ENCODE peak calls at places on chromosome 20, in five cellular contexts. One of them, this sample, is unnamed.

GRCh38 chr20:17648306-17648646 is 33.8 kb downstream of the RRBP1 start:
- DNase-seq in H54: no peak
- DNase-seq in NB4: peak; percentile 90
- DNase-seq in HCT116: no peak
- DNase-seq in spleen: peak; percentile 88
- DNase-seq in this sample: no peak

GRCh38 chr20:46400253-46400652 is 6.2 kb downstream of the ELMO2 start:
- DNase-seq in H54: no peak
- DNase-seq in NB4: peak; percentile 89
- DNase-seq in HCT116: no peak
- DNase-seq in spleen: no peak
- DNase-seq in this sample: peak; percentile 24

GRCh38 chr20:20498081-20498861 is 130.4 kb downstream of the INSM1 start:
- DNase-seq in H54: no peak
- DNase-seq in NB4: no peak
- DNase-seq in HCT116: no peak
- DNase-seq in spleen: no peak
- DNase-seq in this sample: no peak

GRCh38 chr20:35146299-35146921 is 726 bp downstream of the EDEM2 start:
- DNase-seq in H54: peak; percentile 44
- DNase-seq in NB4: peak; percentile 51
- DNase-seq in HCT116: no peak
- DNase-seq in spleen: peak; percentile 86
- DNase-seq in this sample: no peak

GRCh38 chr20:37677969-37678610 is 15.7 kb upstream of the CTNNBL1 start:
- DNase-seq in H54: no peak
- DNase-seq in NB4: no peak
- DNase-seq in HCT116: no peak
- DNase-seq in spleen: no peak
- DNase-seq in this sample: no peak

GRCh38 chr20:33017542-33017941 is 10.0 kb downstream of the BPIFB2 start:
- DNase-seq in H54: no peak
- DNase-seq in NB4: no peak
- DNase-seq in HCT116: no peak
- DNase-seq in spleen: peak; percentile 61
- DNase-seq in this sample: no peak

GRCh38 chr20:62501801-62502495 is 26.2 kb upstream of the GATA5 start:
- DNase-seq in H54: peak; percentile 62
- DNase-seq in NB4: peak; percentile 72
- DNase-seq in HCT116: no peak
- DNase-seq in spleen: no peak
- DNase-seq in this sample: no peak

GRCh38 chr20:37161830-37162549 is 17.1 kb upstream of the RPN2 start:
- DNase-seq in H54: no peak
- DNase-seq in NB4: no peak
- DNase-seq in HCT116: no peak
- DNase-seq in spleen: no peak
- DNase-seq in this sample: no peak

GRCh38 chr20:43459022-43459942 is 1.6 kb downstream of the SRSF6 start:
- DNase-seq in H54: no peak
- DNase-seq in NB4: peak; percentile 39
- DNase-seq in HCT116: no peak
- DNase-seq in spleen: no peak
- DNase-seq in this sample: no peak
- TF ChIP-seq POLR2A in H54: no peak
- TF ChIP-seq POLR2A in NB4: no peak
- TF ChIP-seq POLR2A in HCT116: no peak
- TF ChIP-seq POLR2A in spleen: no peak
- TF ChIP-seq POLR2A in this sample: no peak

DNA sequence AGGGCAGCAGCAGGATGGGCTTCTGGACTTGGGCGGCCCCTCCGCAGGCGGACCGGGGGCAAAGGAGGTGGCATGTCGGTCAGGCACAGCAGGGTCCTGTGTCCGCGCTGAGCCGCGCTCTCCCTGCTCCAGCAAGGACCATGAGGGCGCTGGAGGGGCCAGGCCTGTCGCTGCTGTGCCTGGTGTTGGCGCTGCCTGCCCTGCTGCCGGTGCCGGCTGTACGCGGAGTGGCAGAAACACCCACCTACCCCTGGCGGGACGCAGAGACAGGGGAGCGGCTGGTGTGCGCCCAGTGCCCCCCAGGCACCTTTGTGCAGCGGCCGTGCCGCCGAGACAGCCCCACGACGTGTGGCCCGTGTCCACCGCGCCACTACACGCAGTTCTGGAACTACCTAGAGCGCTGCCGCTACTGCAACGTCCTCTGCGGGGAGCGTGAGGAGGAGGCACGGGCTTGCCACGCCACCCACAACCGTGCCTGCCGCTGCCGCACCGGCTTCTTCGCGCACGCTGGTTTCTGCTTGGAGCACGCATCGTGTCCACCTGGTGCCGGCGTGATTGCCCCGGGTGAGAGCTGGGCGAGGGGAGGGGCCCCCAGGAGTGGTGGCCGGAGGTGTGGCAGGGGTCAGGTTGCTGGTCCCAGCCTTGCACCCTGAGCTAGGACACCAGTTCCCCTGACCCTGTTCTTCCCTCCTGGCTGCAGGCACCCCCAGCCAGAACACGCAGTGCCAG is at the start of gene TNFRSF6B:
- DNase-seq in H54: no peak
- DNase-seq in NB4: no peak
- DNase-seq in HCT116: no peak
- DNase-seq in spleen: peak; percentile 81
- DNase-seq in this sample: no peak
- TF ChIP-seq POLR2A in H54: no peak
- TF ChIP-seq POLR2A in NB4: peak; percentile 9
- TF ChIP-seq POLR2A in HCT116: peak; percentile 28
- TF ChIP-seq POLR2A in spleen: no peak
- TF ChIP-seq POLR2A in this sample: no peak

GRCh38 chr20:50580016-50580747 is 70.0 kb downstream of the PTPN1 start:
- DNase-seq in H54: peak; percentile 64
- DNase-seq in NB4: peak; percentile 64
- DNase-seq in HCT116: peak; percentile 42
- DNase-seq in spleen: peak; percentile 85
- DNase-seq in this sample: peak; percentile 77
- TF ChIP-seq POLR2A in H54: no peak
- TF ChIP-seq POLR2A in NB4: no peak
- TF ChIP-seq POLR2A in HCT116: no peak
- TF ChIP-seq POLR2A in spleen: no peak
- TF ChIP-seq POLR2A in this sample: no peak

DNA sequence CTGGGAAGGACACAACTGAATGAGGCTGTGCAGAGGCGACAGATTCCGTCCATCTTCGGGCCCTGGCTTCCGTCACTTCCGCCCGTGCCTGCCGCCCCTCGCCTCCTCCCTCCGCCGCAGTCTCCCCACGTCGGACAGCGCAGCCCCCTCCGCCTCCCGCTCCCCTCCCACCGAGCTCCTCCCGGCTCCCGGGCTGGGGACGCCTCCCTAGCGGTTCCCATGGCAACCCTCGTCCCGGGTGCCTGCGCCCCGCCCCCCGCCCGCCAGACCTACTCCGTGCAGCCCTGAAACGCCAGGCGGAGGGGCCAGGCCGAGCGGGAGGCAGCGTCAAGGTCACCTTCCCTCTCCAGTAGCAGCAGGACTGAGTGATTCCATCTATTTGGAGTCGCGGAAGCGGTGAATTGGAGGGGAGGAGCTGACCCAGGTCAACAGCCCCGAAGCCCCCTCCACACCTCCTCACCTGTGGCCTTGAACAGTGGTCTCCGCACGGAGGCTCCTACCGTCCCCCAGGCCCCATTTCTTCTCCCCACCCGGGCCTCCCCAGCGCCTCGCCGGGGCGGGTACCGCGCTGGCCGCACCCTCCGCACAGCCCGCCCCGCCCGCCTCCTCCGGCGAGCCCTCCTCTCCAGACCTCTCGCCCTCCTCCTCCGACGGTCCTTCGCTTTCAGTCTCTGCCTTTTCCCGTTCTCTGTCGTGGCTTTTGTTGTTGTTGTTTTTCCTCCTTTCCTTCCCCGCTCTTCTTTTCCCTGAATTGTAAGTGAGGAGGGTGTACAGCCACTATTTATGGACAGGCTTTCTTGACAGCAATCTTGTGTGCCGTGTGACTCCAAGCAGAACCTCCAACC is 951 bp downstream of the NRSN2 start:
- DNase-seq in H54: peak; percentile 96
- DNase-seq in NB4: peak; percentile 98
- DNase-seq in HCT116: no peak
- DNase-seq in spleen: peak; percentile 91
- DNase-seq in this sample: peak; percentile 72
- TF ChIP-seq POLR2A in H54: peak; percentile 70
- TF ChIP-seq POLR2A in NB4: peak; percentile 63
- TF ChIP-seq POLR2A in HCT116: peak; percentile 70
- TF ChIP-seq POLR2A in spleen: no peak
- TF ChIP-seq POLR2A in this sample: no peak

GRCh38 chr20:25397827-25398226 is 7.2 kb upstream of the ABHD12 start:
- DNase-seq in H54: no peak
- DNase-seq in NB4: no peak
- DNase-seq in HCT116: no peak
- DNase-seq in spleen: no peak
- DNase-seq in this sample: no peak

GRCh38 chr20:25399038-25399430 is 8.4 kb upstream of the ABHD12 start:
- DNase-seq in H54: peak; percentile 34
- DNase-seq in NB4: peak; percentile 75
- DNase-seq in HCT116: peak; percentile 68
- DNase-seq in spleen: no peak
- DNase-seq in this sample: peak; percentile 26

GRCh38 chr20:25398363-25399037 is 7.9 kb upstream of the ABHD12 start:
- DNase-seq in H54: no peak
- DNase-seq in NB4: no peak
- DNase-seq in HCT116: no peak
- DNase-seq in spleen: no peak
- DNase-seq in this sample: no peak

GRCh38 chr20:25394996-25395395 is 4.4 kb upstream of the ABHD12 start:
- DNase-seq in H54: no peak
- DNase-seq in NB4: no peak
- DNase-seq in HCT116: no peak
- DNase-seq in spleen: no peak
- DNase-seq in this sample: no peak

DNA sequence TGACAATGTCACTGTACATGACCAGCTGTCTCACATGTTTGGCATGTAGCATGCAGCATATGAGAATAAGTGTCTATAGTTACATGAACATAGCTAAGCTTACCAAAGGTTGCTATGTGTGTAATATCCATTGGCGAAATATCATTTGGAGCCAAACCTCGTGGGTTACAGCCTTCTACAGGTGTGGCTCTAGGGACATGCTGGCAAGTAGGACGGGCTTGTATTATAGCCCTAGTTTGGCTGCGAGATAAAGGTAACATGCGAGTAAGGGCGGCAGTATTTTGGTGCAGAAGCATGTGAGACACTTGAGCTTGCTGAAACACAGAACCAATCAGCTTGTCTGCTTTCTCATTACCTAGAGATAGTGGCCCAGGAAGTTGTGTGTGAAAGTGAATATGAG is 6.4 kb upstream of the ABHD12 start:
- DNase-seq in H54: no peak
- DNase-seq in NB4: no peak
- DNase-seq in HCT116: no peak
- DNase-seq in spleen: no peak
- DNase-seq in this sample: no peak
- TF ChIP-seq POLR2A in H54: no peak
- TF ChIP-seq POLR2A in NB4: no peak
- TF ChIP-seq POLR2A in HCT116: no peak
- TF ChIP-seq POLR2A in spleen: no peak
- TF ChIP-seq POLR2A in this sample: no peak

GRCh38 chr20:45346291-45346718 is 1.9 kb downstream of the SDC4 start:
- DNase-seq in H54: no peak
- DNase-seq in NB4: peak; percentile 33
- DNase-seq in HCT116: no peak
- DNase-seq in spleen: no peak
- DNase-seq in this sample: peak; percentile 89

GRCh38 chr20:45346851-45347250 is 1.4 kb downstream of the SDC4 start:
- DNase-seq in H54: no peak
- DNase-seq in NB4: no peak
- DNase-seq in HCT116: no peak
- DNase-seq in spleen: no peak
- DNase-seq in this sample: no peak

GRCh38 chr20:45350217-45350616 is 2.0 kb upstream of the SDC4 start:
- DNase-seq in H54: no peak
- DNase-seq in NB4: no peak
- DNase-seq in HCT116: no peak
- DNase-seq in spleen: no peak
- DNase-seq in this sample: no peak

GRCh38 chr20:45347297-45347935 is 808 bp downstream of the SDC4 start:
- DNase-seq in H54: no peak
- DNase-seq in NB4: no peak
- DNase-seq in HCT116: no peak
- DNase-seq in spleen: no peak
- DNase-seq in this sample: no peak

DNA sequence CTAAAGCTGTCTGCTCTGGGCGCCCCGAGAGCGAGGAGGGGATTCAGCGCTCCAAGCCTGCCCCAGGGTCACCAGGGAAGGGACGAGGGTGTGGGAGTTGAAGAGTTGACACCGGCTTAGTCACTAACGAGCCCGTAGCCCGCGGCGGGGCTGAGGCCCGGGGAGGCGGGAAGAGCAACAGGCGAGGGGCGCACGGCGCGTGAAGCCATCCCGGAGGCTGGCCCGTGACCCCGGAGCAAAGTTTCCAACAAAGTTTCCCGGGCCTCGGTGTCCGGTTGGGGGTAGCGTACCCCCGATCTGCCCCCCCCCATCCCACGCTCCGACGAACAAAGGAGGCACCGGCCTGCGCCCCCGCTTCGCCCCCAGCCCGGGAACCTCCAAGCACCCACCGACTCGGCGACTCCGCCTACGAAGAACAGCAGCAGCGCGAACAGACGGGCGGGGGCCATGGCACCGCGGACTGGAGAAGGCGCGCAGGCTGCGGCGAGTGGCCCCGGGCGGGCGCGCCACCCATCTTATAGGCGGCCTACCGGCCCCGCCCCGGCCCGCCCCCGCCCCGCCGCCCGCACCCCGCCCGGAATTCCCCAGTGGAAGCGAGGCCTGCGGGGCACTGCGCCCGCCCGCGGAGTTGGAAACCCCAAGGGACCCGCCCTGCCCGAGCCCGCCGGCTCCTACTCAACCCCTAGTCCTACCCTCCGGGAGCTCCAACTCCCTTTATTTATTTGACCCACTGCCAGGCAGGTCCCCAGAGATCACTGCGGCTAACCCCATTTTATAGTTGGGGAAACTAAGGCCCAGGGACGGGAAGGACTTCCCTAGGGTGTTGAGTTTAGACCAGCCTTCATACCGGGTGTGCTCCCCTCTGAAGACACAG is at the start of gene SDC4:
- DNase-seq in H54: peak; percentile 61
- DNase-seq in NB4: peak; percentile 76
- DNase-seq in HCT116: no peak
- DNase-seq in spleen: peak; percentile 83
- DNase-seq in this sample: peak; percentile 86
- TF ChIP-seq POLR2A in H54: peak; percentile 100
- TF ChIP-seq POLR2A in NB4: peak; percentile 65
- TF ChIP-seq POLR2A in HCT116: peak; percentile 90
- TF ChIP-seq POLR2A in spleen: no peak
- TF ChIP-seq POLR2A in this sample: peak; percentile 99

GRCh38 chr20:56468317-56469076 is at the start of gene RTF2:
- DNase-seq in H54: peak; percentile 84
- DNase-seq in NB4: peak; percentile 96
- DNase-seq in HCT116: peak; percentile 84
- DNase-seq in spleen: peak; percentile 98
- DNase-seq in this sample: peak; percentile 78
- TF ChIP-seq POLR2A in H54: peak; percentile 49
- TF ChIP-seq POLR2A in NB4: peak; percentile 87
- TF ChIP-seq POLR2A in HCT116: peak; percentile 67
- TF ChIP-seq POLR2A in spleen: no peak
- TF ChIP-seq POLR2A in this sample: peak; percentile 31

GRCh38 chr20:3209023-3209945 is at the start of gene ITPA:
- DNase-seq in H54: peak; percentile 68
- DNase-seq in NB4: peak; percentile 81
- DNase-seq in HCT116: no peak
- DNase-seq in spleen: peak; percentile 89
- DNase-seq in this sample: no peak
- TF ChIP-seq POLR2A in H54: peak; percentile 62
- TF ChIP-seq POLR2A in NB4: peak; percentile 67
- TF ChIP-seq POLR2A in HCT116: peak; percentile 44
- TF ChIP-seq POLR2A in spleen: no peak
- TF ChIP-seq POLR2A in this sample: no peak

This sample was measured in gastrocnemius medialis.